ENCODE peak calls at places on chromosomes 4 and X, in ten cellular contexts. F is ovary, J is dorsolateral prefrontal cortex, T is AG04449, P is endodermal cell, S is chondrocyte, B is astrocyte, G is nephron progenitor cell, A is heart left ventricle, E is fibroblast of mammary gland. Z is an unnamed sample.

GRCh38 chr4:992297-993110 is 700 bp downstream of the SLC26A1 start:
- DNase-seq in B (no peak), S (no peak), G (peak), E (no peak), T (no peak), F (no peak), J (no peak), P (no peak), A (no peak), Z (no peak)

GRCh38 chrX:46326161-46326560 is 219.1 kb downstream of the ZNF674 start:
- DNase-seq in A (no peak), J (no peak), P (no peak), T (no peak), B (peak), G (no peak), S (no peak), F (no peak), E (peak), Z (no peak)

GRCh38 chr4:122765702-122766352 is 33.3 kb downstream of the BBS12 start:
- DNase-seq in J (no peak), E (peak), F (no peak), T (no peak), G (no peak), A (no peak), S (no peak), B (peak), P (no peak), Z (no peak)

GRCh38 chr4:163612762-163613161 is 118.3 kb downstream of the TMA16 start:
- DNase-seq in B (no peak), J (no peak), T (no peak), S (no peak), P (no peak), E (no peak), F (no peak), A (no peak), G (no peak), Z (no peak)

GRCh38 chr4:154208424-154208823 is 283.2 kb downstream of the DCHS2 start:
- DNase-seq in E (peak), T (no peak), F (no peak), G (no peak), J (no peak), P (peak), S (no peak), B (no peak), A (no peak), Z (no peak)

GRCh38 chr4:165964591-165964990 is 91.6 kb downstream of the TLL1 start:
- DNase-seq in F (no peak), E (no peak), S (no peak), A (no peak), T (no peak), J (no peak), P (no peak), B (no peak), G (no peak), Z (no peak)

GRCh38 chrX:105651052-105651451 is 171.3 kb upstream of the NRK start:
- DNase-seq in A (no peak), S (no peak), T (no peak), E (peak), G (no peak), F (no peak), J (no peak), B (no peak), P (no peak), Z (no peak)

GRCh38 chrX:7146703-7147430 is 645 bp upstream of the STS start:
- DNase-seq in T (no peak), B (no peak), S (no peak), E (peak), J (peak), F (no peak), P (no peak), A (no peak), G (no peak), Z (no peak)

GRCh38 chr4:137775701-137776100 is 243.4 kb upstream of the PCDH18 start:
- DNase-seq in B (no peak), E (no peak), A (no peak), T (no peak), F (no peak), S (no peak), P (no peak), J (no peak), G (no peak), Z (no peak)

GRCh38 chr4:89298788-89299152 is 8.8 kb downstream of the GPRIN3 start:
- DNase-seq in P (no peak), T (no peak), B (peak), G (no peak), F (no peak), S (no peak), E (peak), A (no peak), J (no peak), Z (no peak)

GRCh38 chrX:30702736-30703135 is 49.5 kb downstream of the GK start:
- DNase-seq in S (no peak), F (no peak), G (no peak), E (peak), P (no peak), A (no peak), T (peak), B (peak), J (no peak), Z (no peak)

GRCh38 chr4:16818005-16818404 is 80.4 kb downstream of the LDB2 start:
- DNase-seq in J (no peak), T (no peak), P (peak), E (no peak), G (no peak), B (no peak), F (no peak), S (no peak), A (no peak), Z (no peak)

GRCh38 chr4:114399085-114399484 is 199.5 kb upstream of the UGT8 start:
- DNase-seq in B (no peak), A (no peak), J (no peak), T (no peak), G (peak), S (no peak), P (peak), E (no peak), F (no peak), Z (no peak)

GRCh38 chrX:42797646-42798045 is 19.7 kb upstream of the PPP1R2C start:
- DNase-seq in B (no peak), A (no peak), E (peak), S (no peak), T (no peak), F (no peak), P (no peak), G (no peak), J (no peak), Z (no peak)

GRCh38 chrX:132219343-132219768 is at the start of gene RAP2C:
- DNase-seq in T (no peak), E (peak), G (peak), P (peak), J (peak), B (peak), A (peak), F (peak), S (no peak), Z (peak)

GRCh38 chr4:117370944-117371665 is 285.7 kb upstream of the TRAM1L1 start:
- DNase-seq in G (no peak), A (no peak), T (no peak), E (no peak), F (no peak), J (no peak), B (no peak), S (no peak), P (no peak), Z (no peak)

GRCh38 chr4:170589597-170590191 is 499.9 kb upstream of the AADAT start:
- DNase-seq in T (no peak), B (peak), S (no peak), P (no peak), F (no peak), E (peak), G (no peak), A (no peak), J (no peak), Z (no peak)

GRCh38 chrX:108735087-108735679 is 1.2 kb downstream of the IRS4 start:
- DNase-seq in S (peak), P (peak), T (no peak), G (peak), F (peak), E (no peak), A (no peak), B (no peak), J (no peak), Z (peak)

GRCh38 chrX:115259238-115259875 is 25.5 kb upstream of the LRCH2 start:
- DNase-seq in E (no peak), J (no peak), G (no peak), B (peak), P (no peak), F (no peak), S (no peak), A (no peak), T (peak), Z (no peak)

GRCh38 chr4:184471872-184472539 is 2.3 kb downstream of the IRF2 start:
- DNase-seq in S (no peak), P (peak), E (peak), B (no peak), A (no peak), G (no peak), J (no peak), F (no peak), T (no peak), Z (no peak)

GRCh38 chrX:153647461-153648357 is 706 bp downstream of the DUSP9 start:
- DNase-seq in S (peak), G (no peak), T (no peak), J (peak), B (no peak), E (no peak), F (peak), P (peak), A (no peak), Z (no peak)

GRCh38 chrX:153649915-153650782 is 3.1 kb downstream of the DUSP9 start:
- DNase-seq in S (peak), F (peak), B (no peak), J (peak), T (no peak), E (no peak), G (no peak), A (no peak), P (peak), Z (no peak)

GRCh38 chrX:153648358-153649177 is 1.6 kb downstream of the DUSP9 start:
- DNase-seq in A (no peak), T (no peak), F (peak), S (no peak), P (peak), J (no peak), B (no peak), G (no peak), E (no peak), Z (no peak)

GRCh38 chrX:153650959-153651358 is 4.0 kb downstream of the DUSP9 start:
- DNase-seq in A (no peak), G (no peak), T (no peak), P (peak), B (no peak), E (no peak), S (peak), F (no peak), J (no peak), Z (no peak)

GRCh38 chrX:153649178-153649914 is 2.3 kb downstream of the DUSP9 start:
- DNase-seq in J (peak), A (no peak), F (peak), S (peak), P (peak), B (no peak), T (no peak), E (no peak), G (peak), Z (no peak)
- TF ChIP-seq CTCF in J (no peak), A (peak), F (no peak), S (peak), P (peak), B (no peak), T (peak), E (no peak), G (peak), Z (no peak)

DNA sequence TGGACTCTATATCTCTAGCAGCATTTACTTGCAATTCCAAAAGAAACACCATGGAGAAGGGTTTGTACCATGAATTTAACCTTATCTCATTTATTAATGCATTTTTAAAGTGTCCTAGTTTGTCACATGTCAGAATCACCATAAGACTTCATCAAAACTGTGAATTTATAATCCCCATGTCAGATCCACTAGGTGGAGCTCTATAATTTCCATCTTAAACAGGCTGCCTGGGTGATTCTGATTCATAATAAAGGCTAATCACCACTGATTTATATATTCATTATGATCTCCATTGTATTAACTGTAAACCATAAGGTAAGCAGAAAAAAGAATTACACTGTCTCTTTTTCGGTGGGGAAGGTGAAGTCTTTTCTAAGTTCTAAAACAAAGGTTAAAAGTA is 4.0 kb downstream of the TCEAL2 start:
- DNase-seq in J (no peak), P (no peak), T (no peak), G (no peak), E (peak), S (no peak), F (no peak), B (no peak), A (no peak), Z (no peak)
- TF ChIP-seq CTCF in J (peak), P (peak), T (no peak), G (no peak), E (peak), S (peak), F (no peak), B (no peak), A (peak), Z (peak)

DNA sequence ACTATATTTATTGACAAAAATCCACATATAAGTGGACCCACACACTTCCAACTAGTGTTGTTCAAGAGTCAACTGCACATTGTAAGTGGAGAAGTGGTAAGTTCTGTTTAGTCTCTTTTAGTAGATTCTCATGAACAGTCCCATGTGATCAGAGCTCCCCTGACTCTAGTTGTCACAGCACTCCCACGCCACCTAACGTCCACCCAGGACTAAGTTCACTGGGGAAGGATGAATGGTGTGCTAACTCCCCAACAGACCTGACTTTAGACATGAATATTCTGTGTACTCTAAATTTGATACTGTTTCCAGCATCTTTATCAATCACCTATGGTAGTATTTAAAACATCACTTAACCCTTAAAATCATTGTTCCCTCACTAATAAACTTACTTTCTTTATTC is 59.8 kb downstream of the PACRGL start:
- DNase-seq in T (no peak), A (no peak), S (no peak), G (no peak), E (peak), P (peak), B (no peak), F (no peak), J (no peak), Z (no peak)
- TF ChIP-seq CTCF in T (no peak), A (no peak), S (no peak), G (no peak), E (peak), P (peak), B (no peak), F (no peak), J (no peak), Z (no peak)

GRCh38 chr4:119659576-119659975 is 31.0 kb upstream of the PDE5A start:
- DNase-seq in E (no peak), T (peak), A (no peak), S (no peak), P (no peak), B (peak), G (no peak), J (no peak), F (no peak), Z (no peak)

GRCh38 chr4:119656986-119657635 is 28.5 kb upstream of the PDE5A start:
- DNase-seq in E (peak), A (no peak), B (peak), F (no peak), T (no peak), S (no peak), J (no peak), G (no peak), P (no peak), Z (no peak)

GRCh38 chr4:119655111-119655837 is 26.7 kb upstream of the PDE5A start:
- DNase-seq in F (no peak), G (no peak), B (no peak), P (no peak), T (no peak), A (no peak), J (no peak), S (no peak), E (no peak), Z (no peak)

GRCh38 chr4:119653990-119654389 is 25.4 kb upstream of the PDE5A start:
- DNase-seq in T (no peak), S (no peak), G (no peak), F (no peak), A (no peak), P (no peak), E (no peak), J (no peak), B (no peak), Z (no peak)

GRCh38 chr4:119656342-119656741 is 27.7 kb upstream of the PDE5A start:
- DNase-seq in E (no peak), A (no peak), T (no peak), F (no peak), S (no peak), G (no peak), P (peak), B (no peak), J (no peak), Z (no peak)
- TF ChIP-seq CTCF in E (no peak), A (no peak), T (no peak), F (no peak), S (no peak), G (no peak), P (no peak), B (no peak), J (no peak), Z (no peak)